ENCODE peak calls at places on chromosomes 16 and 17, in four cellular contexts. V is stomach, C is heart right ventricle, R is astrocyte. G is an unnamed sample.

GRCh38 chr17:48181653-48182052 is 74.1 kb downstream of the SNX11 start:
- DNase-seq in C (no peak), R (no peak), V (no peak), G (no peak)

GRCh38 chr17:68456529-68457167 is 648 bp downstream of the WIPI1 start:
- DNase-seq in R (peak), C (peak), V (peak), G (no peak)

GRCh38 chr17:68777856-68778694 is 176.9 kb upstream of the FAM20A start:
- DNase-seq in C (no peak), R (no peak), V (peak), G (no peak)

GRCh38 chr17:61459434-61459809 is 7.2 kb downstream of the TBX4 start:
- DNase-seq in C (no peak), V (no peak), R (no peak), G (no peak)

GRCh38 chr16:80341242-80341641 is 199.6 kb upstream of the DYNLRB2 start:
- DNase-seq in V (no peak), R (no peak), C (no peak), G (no peak)

GRCh38 chr16:28086496-28087139 is 23.1 kb upstream of the GSG1L start:
- DNase-seq in R (no peak), V (no peak), C (no peak), G (no peak)

GRCh38 chr16:74611721-74612120 is 4.8 kb upstream of the GLG1 start:
- DNase-seq in R (peak), C (no peak), V (no peak), G (no peak)

GRCh38 chr17:76714822-76715461 is 4.2 kb upstream of the MXRA7 start:
- DNase-seq in R (no peak), V (peak), C (peak), G (no peak)

GRCh38 chr16:1760911-1761310 is 10.4 kb downstream of the NME3 start:
- DNase-seq in R (no peak), C (no peak), V (no peak), G (no peak)

GRCh38 chr16:57940382-57940966 is 30.5 kb downstream of the CNGB1 start:
- DNase-seq in R (no peak), C (no peak), V (no peak), G (no peak)

GRCh38 chr16:85788819-85789218 is 10.5 kb downstream of the EMC8 start:
- DNase-seq in V (no peak), R (no peak), C (no peak), G (no peak)

GRCh38 chr16:24208710-24209109 is 47.4 kb upstream of the CACNG3 start:
- DNase-seq in C (no peak), R (no peak), V (no peak), G (no peak)

GRCh38 chr16:46607529-46607928 is 13.7 kb downstream of the SHCBP1 start:
- DNase-seq in V (no peak), R (peak), C (no peak), G (no peak)

GRCh38 chr17:47808036-47808829 is 13.4 kb downstream of the OSBPL7 start:
- DNase-seq in V (no peak), R (no peak), C (no peak), G (no peak)

GRCh38 chr17:39054111-39054645 is 87.0 kb upstream of the FBXO47 start:
- DNase-seq in R (peak), V (peak), C (no peak), G (no peak)

GRCh38 chr17:65514541-65514940 is 46.9 kb downstream of the AXIN2 start:
- DNase-seq in R (peak), V (no peak), C (no peak), G (no peak)

GRCh38 chr17:58606934-58607333 is 84.9 kb downstream of the TEX14 start:
- DNase-seq in V (no peak), C (no peak), R (no peak), G (no peak)

GRCh38 chr16:89080251-89080853 is 13.3 kb upstream of the ACSF3 start:
- DNase-seq in V (no peak), R (no peak), C (no peak), G (no peak)

GRCh38 chr16:12449795-12450194 is 353.9 kb downstream of the CPPED1 start:
- DNase-seq in C (no peak), R (no peak), V (no peak), G (no peak)

GRCh38 chr16:89034573-89034961 is 57.6 kb upstream of the CBFA2T3 start:
- DNase-seq in V (no peak), R (no peak), C (peak), G (no peak)

GRCh38 chr17:58516644-58517377 is 2.4 kb upstream of the MTMR4 start:
- DNase-seq in C (no peak), V (no peak), R (no peak), G (no peak)

GRCh38 chr17:1186214-1186820 is 6.5 kb upstream of the ABR start:
- DNase-seq in V (no peak), C (no peak), R (peak), G (no peak)

GRCh38 chr16:12536412-12536746 is 267.3 kb downstream of the CPPED1 start:
- DNase-seq in C (no peak), V (no peak), R (no peak), G (no peak)

GRCh38 chr17:79937435-79937870 is 98.2 kb upstream of the CBX4 start:
- DNase-seq in V (no peak), C (peak), R (no peak), G (no peak)

GRCh38 chr17:57401556-57402488 is 145.5 kb downstream of the MSI2 start:
- DNase-seq in V (no peak), R (no peak), C (no peak), G (no peak)
- TF ChIP-seq CTCF in V (no peak), R (no peak), C (no peak), G (no peak)

DNA sequence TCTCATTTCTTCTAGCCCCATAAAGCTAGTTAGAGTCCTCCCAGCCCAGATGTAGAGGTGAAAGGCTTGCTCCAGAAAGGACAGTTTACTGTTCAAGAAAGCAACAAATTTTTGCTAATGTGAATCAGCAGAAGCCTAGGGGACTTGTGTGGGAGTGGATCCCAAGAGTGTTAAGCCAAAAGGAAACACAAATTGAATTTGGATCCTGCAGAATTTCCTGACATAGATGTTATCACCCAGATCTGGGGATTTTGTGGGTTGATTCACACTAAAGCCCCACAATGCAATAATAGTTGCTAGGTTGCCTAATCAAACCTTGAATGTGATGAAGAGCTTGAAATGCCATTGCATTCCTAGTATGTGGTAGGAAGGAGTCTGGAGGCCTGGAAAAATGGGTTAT is 135.2 kb upstream of the HS3ST3A1 start:
- DNase-seq in C (no peak), V (no peak), R (peak), G (no peak)
- H3K27ac ChIP-seq in C (no peak), V (no peak), R (no peak), G (no peak)

DNA sequence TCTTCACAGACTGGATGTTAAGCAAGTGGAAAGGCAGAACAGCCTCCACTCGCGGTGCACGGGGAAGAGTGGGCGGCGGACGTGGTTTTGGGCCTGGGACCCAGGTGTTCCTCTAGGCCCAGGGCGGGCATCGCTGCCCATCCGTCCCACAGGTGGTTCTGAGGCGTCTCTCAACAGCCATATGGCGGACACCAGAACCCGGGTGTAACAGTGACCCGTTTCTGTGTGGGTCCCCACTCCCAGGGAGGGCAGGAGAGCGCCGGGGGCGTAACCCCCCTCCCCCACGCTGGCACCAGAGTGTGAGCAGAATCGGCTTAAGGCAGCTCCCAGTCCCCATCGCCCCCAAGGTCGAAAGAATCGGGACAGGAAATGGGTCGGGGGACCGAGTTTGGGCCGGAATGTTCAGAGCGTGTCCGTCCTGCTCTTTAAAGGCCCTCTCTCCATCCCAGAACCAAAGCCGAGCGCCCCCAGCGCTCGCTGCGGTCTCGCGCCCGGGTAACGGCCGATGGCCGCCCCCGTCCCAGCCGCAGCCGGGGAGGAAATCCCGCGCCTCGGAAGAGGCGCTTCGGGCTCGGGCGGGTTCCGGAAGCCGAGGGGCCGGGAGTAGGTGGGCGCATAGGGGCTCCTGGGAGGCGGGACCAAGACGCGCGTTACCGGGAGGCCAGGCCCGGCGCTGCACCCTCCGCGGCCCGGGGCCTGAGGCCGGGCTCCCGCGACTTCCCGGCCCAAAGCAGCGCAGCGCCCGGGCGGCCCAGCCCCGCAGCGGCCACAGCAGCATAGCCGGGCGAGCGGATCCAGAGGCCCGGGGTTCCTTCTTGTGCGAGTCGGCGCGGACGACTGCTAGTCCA is at the start of gene TK2:
- DNase-seq in V (peak), R (peak), C (peak), G (no peak)
- TF ChIP-seq CTCF in V (no peak), R (peak), C (peak), G (no peak)

GRCh38 chr16:11138026-11138768 is 117.8 kb downstream of the SOCS1 start:
- DNase-seq in C (no peak), V (no peak), R (no peak), G (no peak)

GRCh38 chr16:11140867-11141266 is 115.1 kb downstream of the SOCS1 start:
- DNase-seq in V (no peak), C (peak), R (no peak), G (no peak)

GRCh38 chr16:11140466-11140865 is 115.5 kb downstream of the SOCS1 start:
- DNase-seq in C (no peak), V (no peak), R (no peak), G (no peak)

GRCh38 chr16:11138769-11139623 is 117.0 kb downstream of the SOCS1 start:
- DNase-seq in R (no peak), C (no peak), V (no peak), G (no peak)

GRCh38 chr16:11139624-11140375 is 116.2 kb downstream of the SOCS1 start:
- DNase-seq in V (no peak), C (no peak), R (no peak), G (no peak)
- H3K27ac ChIP-seq in V (no peak), C (no peak), R (no peak), G (no peak)